ENCODE peak calls at places on chromosomes 6 and 20, in four cellular contexts. V is transverse colon, G is tibial artery, H is upper lobe of left lung. K is an unnamed sample.

GRCh38 chr6:32086661-32087573 is 22.2 kb downstream of the TNXB start:
- DNase-seq in V (no peak), G (no peak), H (peak), K (peak)

GRCh38 chr6:119210596-119210995 is 132.1 kb upstream of the FAM184A start:
- DNase-seq in V (no peak), G (no peak), H (no peak), K (no peak)

GRCh38 chr6:30568245-30568644 is 3.0 kb upstream of the ABCF1 start:
- DNase-seq in V (no peak), G (no peak), H (no peak), K (no peak)

GRCh38 chr20:3471397-3472021 is 691 bp downstream of the ATRN start:
- DNase-seq in V (no peak), G (peak), H (no peak), K (no peak)

GRCh38 chr6:44219053-44219814 is 2.5 kb downstream of the MYMX start:
- DNase-seq in V (peak), G (peak), H (peak), K (no peak)

GRCh38 chr6:157228421-157229218 is 94.7 kb downstream of the TMEM242 start:
- DNase-seq in V (no peak), G (peak), H (peak), K (no peak)

GRCh38 chr6:38933426-38933825 is 115.2 kb upstream of the GLP1R start:
- DNase-seq in V (no peak), G (no peak), H (no peak), K (no peak)

GRCh38 chr20:51481311-51481997 is 61.1 kb downstream of the NFATC2 start:
- DNase-seq in V (no peak), G (peak), H (peak), K (no peak)

DNA sequence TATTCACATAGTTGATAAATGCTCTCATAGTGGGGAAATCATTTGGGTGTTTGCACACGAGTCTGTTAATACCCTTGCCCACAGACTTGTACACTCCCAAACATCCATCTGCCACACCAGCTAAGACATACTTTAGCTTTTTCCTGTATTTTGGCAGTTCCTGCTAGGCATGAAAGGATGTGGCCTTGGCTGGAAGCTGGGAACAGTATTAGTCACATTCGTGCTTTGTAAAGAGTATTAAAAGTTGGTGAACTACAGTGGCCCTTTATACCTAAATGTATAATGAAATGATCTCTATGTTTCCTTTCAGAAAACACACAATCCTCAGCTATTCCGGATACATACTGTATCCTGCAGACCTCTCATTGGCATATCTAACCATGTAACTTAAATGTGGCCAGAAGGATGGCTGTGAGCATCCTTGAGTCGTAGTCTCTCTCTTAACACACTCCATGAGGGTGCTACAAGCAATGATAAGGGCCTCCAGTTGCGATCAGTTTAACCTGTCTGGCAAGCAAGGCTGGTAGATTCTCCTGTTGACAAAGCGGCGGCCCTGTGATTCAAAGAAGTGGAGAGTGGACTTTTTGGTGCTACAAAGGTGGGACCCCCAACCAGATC is 1.5 kb downstream of the LEMD2 start:
- DNase-seq in V (no peak), G (no peak), H (no peak), K (no peak)
- H3K4me3 ChIP-seq in V (peak), G (peak), H (no peak), K (peak)

DNA sequence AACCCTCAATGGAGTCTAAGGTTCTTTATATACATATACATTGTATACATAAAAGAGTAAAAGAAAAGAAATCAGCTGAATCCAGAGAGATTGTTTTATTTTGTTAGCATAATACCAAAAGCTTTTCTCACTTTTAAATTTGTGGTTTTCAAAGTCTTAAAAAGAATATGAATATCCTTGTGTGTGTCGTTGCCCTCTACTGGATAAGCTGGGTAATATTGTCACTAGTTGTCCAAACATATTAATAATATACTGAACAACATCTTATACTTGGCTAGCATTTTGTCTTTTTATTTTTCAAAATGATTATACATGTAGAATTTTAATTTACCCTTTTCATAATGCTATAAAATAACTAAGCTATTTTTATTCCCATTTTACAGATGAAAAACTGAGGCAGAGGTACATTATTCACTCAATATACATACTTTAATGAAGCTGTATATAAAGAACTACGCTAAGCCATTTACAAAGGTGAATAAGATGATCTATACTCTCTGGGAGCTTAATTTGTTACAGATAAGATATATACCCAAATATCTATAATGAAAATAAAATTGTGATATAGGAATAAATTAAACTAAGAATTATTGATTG is 531.7 kb downstream of the TFAP2B start:
- DNase-seq in V (no peak), G (no peak), H (no peak), K (no peak)
- TF ChIP-seq CTCF in V (peak), G (no peak), H (no peak), K (peak)

GRCh38 chr20:38859070-38859690 is 53.7 kb downstream of the PPP1R16B start:
- DNase-seq in V (peak), G (no peak), H (no peak), K (no peak)

GRCh38 chr20:38856570-38856969 is 51.1 kb downstream of the PPP1R16B start:
- DNase-seq in V (no peak), G (no peak), H (no peak), K (no peak)

GRCh38 chr20:38855356-38855755 is 49.9 kb downstream of the PPP1R16B start:
- DNase-seq in V (no peak), G (no peak), H (no peak), K (no peak)

GRCh38 chr20:38854654-38855066 is 49.2 kb downstream of the PPP1R16B start:
- DNase-seq in V (no peak), G (no peak), H (no peak), K (no peak)

GRCh38 chr20:38857703-38858102 is 52.2 kb downstream of the PPP1R16B start:
- DNase-seq in V (no peak), G (no peak), H (no peak), K (no peak)
- H3K4me3 ChIP-seq in V (no peak), G (no peak), H (no peak), K (no peak)

DNA sequence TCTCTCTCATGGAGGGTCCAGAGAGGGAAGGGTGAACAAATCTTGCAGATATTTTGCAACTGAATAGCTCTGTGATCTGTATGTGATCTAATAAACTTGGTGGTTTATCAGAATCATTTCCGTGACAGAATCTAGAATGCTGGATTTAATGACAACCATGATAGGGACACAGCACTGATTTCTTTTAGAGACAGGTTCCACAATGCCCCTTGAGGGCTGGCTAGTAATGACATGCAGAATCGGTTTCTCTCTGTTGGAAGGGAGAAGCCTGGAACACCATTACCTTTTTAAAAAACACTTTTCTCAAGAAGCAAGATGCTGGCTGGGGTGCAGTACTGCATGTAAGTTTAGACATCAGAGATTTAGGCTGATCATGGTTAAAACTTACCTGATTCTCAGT is 313.4 kb downstream of the CDH26 start:
- DNase-seq in V (no peak), G (no peak), H (no peak), K (no peak)
- TF ChIP-seq CTCF in V (no peak), G (no peak), H (no peak), K (peak)

GRCh38 chr6:150857906-150858365 is 7.6 kb upstream of the MTHFD1L start:
- DNase-seq in V (no peak), G (no peak), H (no peak), K (no peak)
- H3K4me3 ChIP-seq in V (no peak), G (no peak), H (no peak), K (no peak)

GRCh38 chr6:34392497-34393190 is at the start of gene NUDT3:
- DNase-seq in V (peak), G (peak), H (peak), K (peak)
- TF ChIP-seq CTCF in V (peak), G (peak), H (peak), K (peak)

DNA sequence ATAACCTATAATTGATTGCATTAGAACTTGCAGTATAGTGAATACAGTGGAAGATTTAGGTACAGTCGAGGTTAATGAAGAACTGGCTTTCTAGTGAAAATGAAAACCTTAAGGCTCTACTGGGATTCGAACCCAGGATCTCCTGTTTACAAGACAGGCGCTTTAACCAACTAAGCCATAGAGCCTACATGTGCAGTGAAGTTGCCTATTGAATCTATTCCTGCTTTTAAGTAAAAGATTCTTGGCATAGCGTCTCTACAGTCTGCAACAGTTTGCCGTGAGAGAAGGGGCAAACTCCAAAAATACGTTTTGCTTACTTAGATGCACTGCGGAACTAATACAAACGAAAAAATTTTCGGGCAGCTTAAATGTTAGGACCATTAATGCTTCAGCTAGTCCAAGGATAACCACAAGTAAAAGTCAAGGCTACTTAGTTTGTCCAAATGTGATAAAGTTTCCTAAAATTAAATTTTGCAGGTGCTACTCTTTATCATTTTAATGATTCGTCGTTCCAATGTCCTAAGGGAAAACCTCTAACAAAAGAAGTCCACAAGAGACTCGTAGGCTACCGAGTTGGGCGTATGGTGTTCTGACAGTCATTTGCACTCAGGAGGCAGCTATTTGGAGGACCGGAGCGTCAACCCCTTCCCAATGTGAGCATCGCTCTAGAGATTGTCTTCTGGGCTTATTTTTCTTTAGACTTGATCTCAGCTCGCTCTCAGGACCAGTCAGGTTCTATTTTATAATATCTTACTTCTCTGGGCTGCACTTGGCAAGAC is 31.3 kb upstream of the ZSCAN23 start:
- DNase-seq in V (no peak), G (no peak), H (no peak), K (peak)
- H3K4me3 ChIP-seq in V (no peak), G (no peak), H (no peak), K (peak)

GRCh38 chr6:160933256-160933655 is 58.3 kb upstream of the MAP3K4 start:
- DNase-seq in V (no peak), G (no peak), H (no peak), K (no peak)

GRCh38 chr6:160929831-160930230 is 61.7 kb upstream of the MAP3K4 start:
- DNase-seq in V (no peak), G (no peak), H (peak), K (no peak)

GRCh38 chr6:160931378-160932343 is 59.9 kb upstream of the MAP3K4 start:
- DNase-seq in V (no peak), G (no peak), H (no peak), K (no peak)

GRCh38 chr6:160927416-160927815 is 64.2 kb upstream of the MAP3K4 start:
- DNase-seq in V (no peak), G (no peak), H (no peak), K (no peak)

DNA sequence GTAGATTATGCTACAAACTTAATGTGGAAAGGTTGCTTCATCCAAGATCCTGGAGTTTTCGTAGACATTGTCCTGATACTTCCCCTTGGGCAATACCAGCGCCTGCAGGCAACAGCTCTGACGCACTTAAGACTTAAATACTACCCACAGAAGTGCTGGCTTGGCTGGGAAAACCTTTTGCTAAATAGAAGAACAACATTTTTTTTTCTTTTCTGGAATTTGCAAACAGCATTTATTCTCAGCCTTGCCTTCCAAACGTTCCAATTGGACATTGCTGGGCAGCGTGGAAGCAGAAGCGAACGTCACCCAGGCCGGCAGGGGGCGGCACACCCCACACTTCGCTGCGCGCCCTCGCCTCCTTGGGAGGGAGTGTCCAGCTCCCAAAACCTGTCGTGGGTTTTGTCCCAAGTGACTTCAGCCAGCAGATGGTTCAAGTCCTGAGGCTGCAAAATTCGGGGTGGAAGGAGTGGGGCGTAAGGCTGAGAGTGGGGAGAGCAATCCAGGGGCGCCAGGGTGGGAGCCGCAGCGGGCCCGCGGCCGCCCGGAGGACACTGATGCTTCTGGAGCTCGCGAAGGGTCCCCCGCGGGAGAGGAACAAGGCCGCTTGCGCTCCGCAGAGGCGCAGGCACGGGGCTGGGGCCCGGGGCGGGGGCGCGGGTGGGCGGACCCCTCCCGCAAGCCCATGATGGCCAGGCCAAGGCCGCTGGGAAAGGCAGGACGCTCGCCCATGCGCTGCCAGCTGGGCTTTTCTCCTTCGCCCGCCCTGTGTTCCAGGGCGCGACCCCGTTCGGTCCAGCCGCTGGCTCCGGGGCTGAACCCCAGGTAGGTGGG is 60.8 kb upstream of the MAP3K4 start:
- DNase-seq in V (peak), G (peak), H (peak), K (no peak)
- TF ChIP-seq CTCF in V (peak), G (peak), H (peak), K (peak)

DNA sequence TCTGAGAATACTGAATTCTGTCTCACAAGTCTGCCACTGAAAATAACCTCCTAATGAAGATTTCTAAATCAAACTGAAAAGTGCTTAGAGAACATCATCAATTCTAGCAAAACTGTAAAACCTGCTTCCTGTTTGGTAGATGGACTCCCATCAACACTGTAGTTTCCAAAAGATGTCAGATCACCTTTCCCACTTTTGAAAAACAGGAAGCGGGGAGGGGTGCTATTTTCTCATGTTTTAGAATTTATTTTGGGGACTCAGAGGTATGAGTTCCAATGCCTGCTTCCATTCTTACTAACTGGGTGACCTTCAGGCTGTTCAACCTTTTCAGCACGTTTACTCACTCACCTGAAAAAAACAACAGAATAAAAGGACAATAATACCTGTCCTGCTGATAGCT is 1.2 kb downstream of the ATP5F1E start:
- DNase-seq in V (no peak), G (no peak), H (no peak), K (no peak)
- H3K4me3 ChIP-seq in V (peak), G (peak), H (no peak), K (peak)